ENCODE peak calls at places on chromosome 19, in eight cellular contexts. J is activated CD4-positive, CD25-positive, alpha-beta regulatory T cell treated with anti-CD3 and anti-CD28 coated beads, Interleukin-2, amount 50 U/mL, for 72 hours; L is EH; C is transverse colon; Y is NCI-H69; E is RPMI7951; X is CD8-positive, alpha-beta T cell; T is SK-MEL-5. B is an unnamed sample.
A peak's percentile ranks its signal among the peaks of the same experiment; 100 is the strongest.

GRCh38 chr19:51688665-51689571 is 4.2 kb upstream of the SPACA6 start:
- DNase-seq in L (peak; percentile 97), E (peak; percentile 97), T (peak; percentile 59), C (peak; percentile 82), Y (peak; percentile 97), J (no peak), X (no peak), B (peak; percentile 97)

GRCh38 chr19:5103061-5103701 is 134.3 kb downstream of the KDM4B start:
- DNase-seq in J (no peak), X (no peak), Y (no peak), T (no peak), C (no peak), L (no peak), E (peak; percentile 30), B (no peak)

GRCh38 chr19:1807695-1808394 is 4.2 kb downstream of the ATP8B3 start:
- DNase-seq in E (no peak), J (no peak), T (no peak), L (no peak), Y (peak; percentile 44), X (no peak), C (no peak), B (no peak)

GRCh38 chr19:34662919-34663318 is 14.0 kb downstream of the SCGB2B2 start:
- DNase-seq in L (peak; percentile 19), Y (peak; percentile 80), J (no peak), T (peak; percentile 69), X (no peak), E (peak; percentile 64), C (no peak), B (peak; percentile 67)

GRCh38 chr19:1181606-1182005 is 7.5 kb upstream of the SBNO2 start:
- DNase-seq in J (no peak), C (peak; percentile 68), L (no peak), Y (no peak), T (no peak), E (no peak), X (no peak), B (no peak)

GRCh38 chr19:49792829-49793560 is 20.1 kb downstream of the FUZ start:
- DNase-seq in Y (no peak), X (no peak), T (no peak), C (no peak), E (no peak), L (no peak), J (no peak), B (no peak)

GRCh38 chr19:1720237-1720636 is 33.1 kb upstream of the ONECUT3 start:
- DNase-seq in Y (no peak), T (no peak), X (no peak), L (no peak), C (no peak), J (no peak), E (no peak), B (no peak)

GRCh38 chr19:29404951-29405727 is 120.7 kb upstream of the VSTM2B start:
- DNase-seq in E (peak; percentile 4), X (no peak), C (peak; percentile 9), L (no peak), J (no peak), T (no peak), Y (peak; percentile 53), B (no peak)

GRCh38 chr19:18922228-18922985 is 2.9 kb downstream of the DDX49 start:
- DNase-seq in X (no peak), Y (no peak), T (no peak), E (no peak), C (no peak), L (no peak), J (no peak), B (no peak)

GRCh38 chr19:47490031-47490430 is 6.0 kb upstream of the KPTN start:
- DNase-seq in E (no peak), J (no peak), L (no peak), T (no peak), C (no peak), Y (no peak), X (no peak), B (no peak)

GRCh38 chr19:35751839-35752745 is 3.7 kb downstream of the LIN37 start:
- DNase-seq in T (no peak), X (no peak), Y (no peak), E (no peak), L (no peak), C (peak; percentile 8), J (peak; percentile 26), B (no peak)

GRCh38 chr19:48991823-48992570 is 1.1 kb downstream of the GYS1 start:
- DNase-seq in T (peak; percentile 73), J (no peak), X (no peak), C (peak; percentile 70), Y (no peak), E (peak; percentile 85), L (peak; percentile 92), B (peak; percentile 74)

GRCh38 chr19:56404705-56405056 is 549 bp downstream of the ZNF583 start:
- DNase-seq in J (no peak), Y (peak; percentile 26), T (no peak), L (no peak), E (no peak), X (no peak), C (no peak), B (no peak)

GRCh38 chr19:50835785-50836542 is 2.6 kb upstream of the KLK15 start:
- DNase-seq in X (peak; percentile 62), E (peak; percentile 59), L (peak; percentile 59), C (peak; percentile 89), Y (peak; percentile 87), J (peak; percentile 78), T (peak; percentile 61), B (peak; percentile 60)

GRCh38 chr19:6484251-6484650 is 2.7 kb upstream of the DENND1C start:
- DNase-seq in J (no peak), T (no peak), X (no peak), Y (no peak), C (no peak), L (no peak), E (no peak), B (no peak)